ENCODE peak calls at places on chromosomes 7 and 10, in eight cellular contexts. One of them, this sample, is unnamed.
A peak's percentile ranks its signal among the peaks of the same experiment; 100 is the strongest.

GRCh38 chr10:29881336-29881751 is 178.0 kb downstream of the JCAD start:
- DNase-seq in HepG2: no peak
- DNase-seq in A549: no peak
- DNase-seq in ovary: no peak
- DNase-seq in transverse colon: no peak
- DNase-seq in stomach: no peak
- DNase-seq in suprapubic skin: no peak
- DNase-seq in sigmoid colon: peak; percentile 74
- DNase-seq in this sample: no peak

GRCh38 chr10:3757250-3757637 is 27.8 kb downstream of the KLF6 start:
- DNase-seq in ovary: no peak
- DNase-seq in suprapubic skin: no peak
- DNase-seq in A549: no peak
- DNase-seq in transverse colon: no peak
- DNase-seq in sigmoid colon: no peak
- DNase-seq in HepG2: no peak
- DNase-seq in stomach: no peak
- DNase-seq in this sample: no peak

GRCh38 chr10:93712593-93712992 is 10.2 kb upstream of the FRA10AC1 start:
- DNase-seq in ovary: no peak
- DNase-seq in suprapubic skin: no peak
- DNase-seq in sigmoid colon: no peak
- DNase-seq in A549: no peak
- DNase-seq in HepG2: no peak
- DNase-seq in stomach: no peak
- DNase-seq in transverse colon: no peak
- DNase-seq in this sample: no peak

GRCh38 chr10:79401015-79401921 is 44.2 kb downstream of the ZCCHC24 start:
- DNase-seq in ovary: peak; percentile 90
- DNase-seq in HepG2: no peak
- DNase-seq in suprapubic skin: no peak
- DNase-seq in sigmoid colon: peak; percentile 91
- DNase-seq in stomach: no peak
- DNase-seq in transverse colon: no peak
- DNase-seq in A549: no peak
- DNase-seq in this sample: no peak

GRCh38 chr7:105896407-105896842 is 20.0 kb upstream of the ATXN7L1 start:
- DNase-seq in stomach: no peak
- DNase-seq in ovary: no peak
- DNase-seq in transverse colon: peak; percentile 59
- DNase-seq in sigmoid colon: no peak
- DNase-seq in suprapubic skin: no peak
- DNase-seq in A549: no peak
- DNase-seq in HepG2: no peak
- DNase-seq in this sample: no peak

GRCh38 chr10:6755891-6756460 is 175.9 kb upstream of the PRKCQ start:
- DNase-seq in stomach: no peak
- DNase-seq in suprapubic skin: no peak
- DNase-seq in A549: no peak
- DNase-seq in ovary: no peak
- DNase-seq in HepG2: no peak
- DNase-seq in sigmoid colon: no peak
- DNase-seq in transverse colon: peak; percentile 15
- DNase-seq in this sample: no peak

GRCh38 chr10:63260860-63261251 is 127.7 kb downstream of the NRBF2 start:
- DNase-seq in ovary: no peak
- DNase-seq in stomach: no peak
- DNase-seq in transverse colon: no peak
- DNase-seq in sigmoid colon: no peak
- DNase-seq in HepG2: no peak
- DNase-seq in A549: no peak
- DNase-seq in suprapubic skin: no peak
- DNase-seq in this sample: no peak

GRCh38 chr10:60666221-60666620 is 112.1 kb upstream of the CDK1 start:
- DNase-seq in suprapubic skin: no peak
- DNase-seq in A549: no peak
- DNase-seq in transverse colon: no peak
- DNase-seq in stomach: no peak
- DNase-seq in sigmoid colon: no peak
- DNase-seq in HepG2: no peak
- DNase-seq in ovary: no peak
- DNase-seq in this sample: no peak

GRCh38 chr7:48255046-48255445 is 83.8 kb downstream of the ABCA13 start:
- DNase-seq in ovary: no peak
- DNase-seq in sigmoid colon: no peak
- DNase-seq in A549: no peak
- DNase-seq in transverse colon: no peak
- DNase-seq in suprapubic skin: no peak
- DNase-seq in HepG2: no peak
- DNase-seq in stomach: no peak
- DNase-seq in this sample: no peak

GRCh38 chr10:72044417-72045041 is 43.8 kb downstream of the SPOCK2 start:
- DNase-seq in transverse colon: no peak
- DNase-seq in sigmoid colon: peak; percentile 85
- DNase-seq in A549: no peak
- DNase-seq in ovary: peak; percentile 71
- DNase-seq in stomach: peak; percentile 79
- DNase-seq in HepG2: peak; percentile 61
- DNase-seq in suprapubic skin: no peak
- DNase-seq in this sample: no peak

GRCh38 chr10:3850999-3851937 is 66.3 kb upstream of the KLF6 start:
- DNase-seq in transverse colon: no peak
- DNase-seq in HepG2: peak; percentile 66
- DNase-seq in stomach: no peak
- DNase-seq in sigmoid colon: no peak
- DNase-seq in suprapubic skin: no peak
- DNase-seq in ovary: no peak
- DNase-seq in A549: peak; percentile 64
- DNase-seq in this sample: no peak

GRCh38 chr10:32065871-32066270 is 9.6 kb upstream of the KIF5B start:
- DNase-seq in suprapubic skin: no peak
- DNase-seq in transverse colon: no peak
- DNase-seq in stomach: no peak
- DNase-seq in sigmoid colon: no peak
- DNase-seq in HepG2: no peak
- DNase-seq in A549: no peak
- DNase-seq in ovary: no peak
- DNase-seq in this sample: peak; percentile 42

GRCh38 chr10:47241256-47241655 is 58.7 kb upstream of the GDF10 start:
- DNase-seq in ovary: no peak
- DNase-seq in stomach: no peak
- DNase-seq in sigmoid colon: no peak
- DNase-seq in transverse colon: peak; percentile 0
- DNase-seq in suprapubic skin: no peak
- DNase-seq in HepG2: no peak
- DNase-seq in A549: no peak
- DNase-seq in this sample: no peak

GRCh38 chr10:28432210-28432676 is 100.7 kb upstream of the WAC start:
- DNase-seq in HepG2: peak; percentile 66
- DNase-seq in transverse colon: peak; percentile 59
- DNase-seq in ovary: peak; percentile 30
- DNase-seq in A549: peak; percentile 79
- DNase-seq in stomach: peak; percentile 58
- DNase-seq in suprapubic skin: no peak
- DNase-seq in sigmoid colon: peak; percentile 77
- DNase-seq in this sample: no peak

GRCh38 chr7:81284576-81284975 is 365.7 kb upstream of the SEMA3C start:
- DNase-seq in HepG2: no peak
- DNase-seq in sigmoid colon: no peak
- DNase-seq in A549: no peak
- DNase-seq in suprapubic skin: no peak
- DNase-seq in ovary: no peak
- DNase-seq in stomach: no peak
- DNase-seq in transverse colon: no peak
- DNase-seq in this sample: no peak

GRCh38 chr7:38222481-38223096 is 44.5 kb downstream of the STARD3NL start:
- DNase-seq in suprapubic skin: no peak
- DNase-seq in A549: peak; percentile 48
- DNase-seq in stomach: no peak
- DNase-seq in sigmoid colon: no peak
- DNase-seq in HepG2: peak; percentile 51
- DNase-seq in ovary: no peak
- DNase-seq in transverse colon: no peak
- DNase-seq in this sample: no peak

GRCh38 chr7:522071-522937 is 2.7 kb upstream of the PDGFA start:
- DNase-seq in sigmoid colon: no peak
- DNase-seq in A549: no peak
- DNase-seq in stomach: peak; percentile 81
- DNase-seq in transverse colon: peak; percentile 65
- DNase-seq in HepG2: no peak
- DNase-seq in suprapubic skin: no peak
- DNase-seq in ovary: no peak
- DNase-seq in this sample: peak; percentile 90

GRCh38 chr10:76937056-76937665 is 700.4 kb downstream of the KCNMA1 start:
- DNase-seq in HepG2: no peak
- DNase-seq in suprapubic skin: no peak
- DNase-seq in stomach: no peak
- DNase-seq in ovary: no peak
- DNase-seq in sigmoid colon: no peak
- DNase-seq in A549: no peak
- DNase-seq in transverse colon: no peak
- DNase-seq in this sample: no peak

DNA sequence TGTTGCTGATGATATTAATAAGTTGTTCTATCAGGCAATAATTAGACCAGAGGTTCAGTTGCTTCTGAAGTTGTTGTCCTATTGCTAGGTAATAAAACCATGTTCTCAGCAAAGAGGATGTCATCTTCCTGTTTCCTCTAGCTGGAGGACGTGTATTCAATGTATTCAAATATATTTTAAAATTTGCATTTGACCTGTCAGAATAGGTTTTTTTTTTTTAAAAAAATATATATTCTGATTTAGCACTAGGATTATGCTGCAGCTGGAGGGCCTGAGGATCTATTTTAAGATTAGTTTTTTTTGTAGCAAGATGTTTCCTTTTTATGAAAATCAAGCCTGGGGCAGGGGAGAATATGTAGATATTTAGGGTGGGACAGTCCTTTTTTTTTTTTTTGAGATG is 337.1 kb downstream of the FRMD4A start:
- DNase-seq in suprapubic skin: no peak
- DNase-seq in ovary: no peak
- DNase-seq in A549: no peak
- DNase-seq in HepG2: no peak
- DNase-seq in transverse colon: no peak
- DNase-seq in sigmoid colon: no peak
- DNase-seq in stomach: no peak
- DNase-seq in this sample: no peak
- H3K27ac ChIP-seq in suprapubic skin: no peak overlapping the region
- H3K27ac ChIP-seq in ovary: no peak overlapping the region
- H3K27ac ChIP-seq in A549: no peak overlapping the region
- H3K27ac ChIP-seq in HepG2: no peak overlapping the region
- H3K27ac ChIP-seq in transverse colon: no peak overlapping the region
- H3K27ac ChIP-seq in sigmoid colon: no peak overlapping the region
- H3K27ac ChIP-seq in stomach: no peak overlapping the region
- H3K27ac ChIP-seq in this sample: no peak overlapping the region

GRCh38 chr10:43968961-43969360 is 320.3 kb upstream of the ZNF32 start:
- DNase-seq in ovary: no peak
- DNase-seq in HepG2: no peak
- DNase-seq in suprapubic skin: no peak
- DNase-seq in transverse colon: no peak
- DNase-seq in stomach: no peak
- DNase-seq in A549: no peak
- DNase-seq in sigmoid colon: no peak
- DNase-seq in this sample: peak; percentile 36
- TF ChIP-seq EP300 in ovary: no peak
- TF ChIP-seq EP300 in HepG2: no peak
- TF ChIP-seq EP300 in suprapubic skin: no peak
- TF ChIP-seq EP300 in transverse colon: no peak
- TF ChIP-seq EP300 in stomach: no peak
- TF ChIP-seq EP300 in A549: no peak
- TF ChIP-seq EP300 in sigmoid colon: no peak
- TF ChIP-seq EP300 in this sample: no peak

DNA sequence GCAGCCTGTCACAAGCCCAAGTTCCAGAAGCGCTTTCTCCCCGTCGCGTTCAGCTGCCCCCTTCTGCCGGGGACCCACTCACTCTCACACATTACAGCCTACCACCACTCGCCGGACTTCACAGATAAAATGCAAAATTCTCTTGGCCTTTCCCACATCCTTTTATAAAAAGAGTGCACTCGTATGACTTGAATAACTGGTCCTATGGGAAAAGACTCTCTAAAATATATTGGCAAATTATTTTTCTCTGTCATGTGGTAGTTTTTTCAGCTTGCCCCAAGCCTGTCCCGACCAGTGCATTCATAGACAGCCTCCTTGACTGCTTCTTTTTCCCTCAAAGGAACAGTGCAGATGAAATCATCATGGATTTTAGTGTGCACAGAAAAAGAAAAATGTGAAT is 1.3 kb downstream of the INHBA start:
- DNase-seq in sigmoid colon: no peak
- DNase-seq in stomach: no peak
- DNase-seq in transverse colon: no peak
- DNase-seq in suprapubic skin: no peak
- DNase-seq in ovary: no peak
- DNase-seq in HepG2: no peak
- DNase-seq in A549: no peak
- DNase-seq in this sample: peak; percentile 28
- H3K4me3 ChIP-seq in sigmoid colon: peak overlapping the region; percentile 54
- H3K4me3 ChIP-seq in stomach: no peak overlapping the region
- H3K4me3 ChIP-seq in transverse colon: no peak overlapping the region
- H3K4me3 ChIP-seq in suprapubic skin: peak overlapping the region; percentile 38
- H3K4me3 ChIP-seq in ovary: no peak overlapping the region
- H3K4me3 ChIP-seq in HepG2: no peak overlapping the region
- H3K4me3 ChIP-seq in A549: no peak overlapping the region
- H3K4me3 ChIP-seq in this sample: peak overlapping the region; percentile 17

GRCh38 chr10:89281606-89282395 is 20.0 kb upstream of the IFIT2 start:
- DNase-seq in A549: no peak
- DNase-seq in stomach: no peak
- DNase-seq in suprapubic skin: no peak
- DNase-seq in ovary: no peak
- DNase-seq in sigmoid colon: no peak
- DNase-seq in HepG2: no peak
- DNase-seq in transverse colon: no peak
- DNase-seq in this sample: no peak
- H3K27ac ChIP-seq in A549: peak overlapping the region; percentile 80
- H3K27ac ChIP-seq in stomach: no peak overlapping the region
- H3K27ac ChIP-seq in suprapubic skin: no peak overlapping the region
- H3K27ac ChIP-seq in ovary: no peak overlapping the region
- H3K27ac ChIP-seq in sigmoid colon: no peak overlapping the region
- H3K27ac ChIP-seq in HepG2: no peak overlapping the region
- H3K27ac ChIP-seq in transverse colon: no peak overlapping the region
- H3K27ac ChIP-seq in this sample: no peak overlapping the region